ENCODE peak calls at places on chromosomes 5 and 9, in four cellular contexts. One of them, this sample, is unnamed.
A peak's percentile ranks its signal among the peaks of the same experiment; 100 is the strongest.

GRCh38 chr5:153753645-153754432 is 263.4 kb downstream of the GRIA1 start:
- DNase-seq in neural progenitor cell: no peak
- DNase-seq in Peyer's patch: no peak
- DNase-seq in tibial nerve: no peak
- DNase-seq in this sample: no peak

GRCh38 chr5:42648910-42649309 is 107.7 kb upstream of the CCDC152 start:
- DNase-seq in tibial nerve: no peak
- DNase-seq in Peyer's patch: no peak
- DNase-seq in neural progenitor cell: no peak
- DNase-seq in this sample: no peak

GRCh38 chr9:33128570-33128969 is 38.6 kb downstream of the B4GALT1 start:
- DNase-seq in tibial nerve: no peak
- DNase-seq in Peyer's patch: no peak
- DNase-seq in neural progenitor cell: no peak
- DNase-seq in this sample: no peak

GRCh38 chr5:1510631-1511030 is 13.1 kb downstream of the LPCAT1 start:
- DNase-seq in neural progenitor cell: no peak
- DNase-seq in Peyer's patch: peak; percentile 39
- DNase-seq in tibial nerve: no peak
- DNase-seq in this sample: no peak

GRCh38 chr5:148792649-148793048 is 33.8 kb upstream of the ADRB2 start:
- DNase-seq in neural progenitor cell: no peak
- DNase-seq in Peyer's patch: no peak
- DNase-seq in tibial nerve: no peak
- DNase-seq in this sample: no peak

GRCh38 chr9:114572199-114572598 is 15.4 kb upstream of the ATP6V1G1 start:
- DNase-seq in Peyer's patch: no peak
- DNase-seq in neural progenitor cell: no peak
- DNase-seq in tibial nerve: no peak
- DNase-seq in this sample: no peak

GRCh38 chr9:36488322-36488838 is 84.3 kb upstream of the MELK start:
- DNase-seq in tibial nerve: no peak
- DNase-seq in neural progenitor cell: no peak
- DNase-seq in Peyer's patch: no peak
- DNase-seq in this sample: no peak

GRCh38 chr5:170832241-170832640 is 29.6 kb upstream of the RANBP17 start:
- DNase-seq in tibial nerve: no peak
- DNase-seq in neural progenitor cell: peak; percentile 24
- DNase-seq in Peyer's patch: no peak
- DNase-seq in this sample: no peak

GRCh38 chr9:116837038-116837998 is 150.2 kb downstream of the TRIM32 start:
- DNase-seq in Peyer's patch: no peak
- DNase-seq in tibial nerve: no peak
- DNase-seq in neural progenitor cell: peak; percentile 12
- DNase-seq in this sample: no peak

GRCh38 chr5:175382171-175382570 is 61.8 kb downstream of the DRD1 start:
- DNase-seq in Peyer's patch: no peak
- DNase-seq in tibial nerve: no peak
- DNase-seq in neural progenitor cell: no peak
- DNase-seq in this sample: no peak

GRCh38 chr5:119049824-119050449 is 20.9 kb upstream of the DMXL1 start:
- DNase-seq in Peyer's patch: no peak
- DNase-seq in tibial nerve: no peak
- DNase-seq in neural progenitor cell: no peak
- DNase-seq in this sample: no peak

GRCh38 chr5:32909207-32909606 is 198.1 kb downstream of the NPR3 start:
- DNase-seq in Peyer's patch: no peak
- DNase-seq in neural progenitor cell: no peak
- DNase-seq in tibial nerve: no peak
- DNase-seq in this sample: no peak

GRCh38 chr5:175353876-175354275 is 90.1 kb downstream of the DRD1 start:
- DNase-seq in Peyer's patch: no peak
- DNase-seq in tibial nerve: no peak
- DNase-seq in neural progenitor cell: no peak
- DNase-seq in this sample: no peak

GRCh38 chr5:53895091-53895683 is 334.7 kb downstream of the NDUFS4 start:
- DNase-seq in neural progenitor cell: no peak
- DNase-seq in tibial nerve: no peak
- DNase-seq in Peyer's patch: no peak
- DNase-seq in this sample: no peak

GRCh38 chr9:224540-225520 is 10.2 kb downstream of the DOCK8 start:
- DNase-seq in Peyer's patch: no peak
- DNase-seq in neural progenitor cell: no peak
- DNase-seq in tibial nerve: no peak
- DNase-seq in this sample: no peak

GRCh38 chr5:14816999-14817761 is 54.4 kb downstream of the ANKH start:
- DNase-seq in neural progenitor cell: no peak
- DNase-seq in tibial nerve: peak; percentile 41
- DNase-seq in Peyer's patch: no peak
- DNase-seq in this sample: no peak

GRCh38 chr9:22214497-22215031 is 205.5 kb upstream of the CDKN2B start:
- DNase-seq in neural progenitor cell: no peak
- DNase-seq in tibial nerve: no peak
- DNase-seq in Peyer's patch: no peak
- DNase-seq in this sample: no peak

GRCh38 chr9:71179183-71179582 is 57.8 kb upstream of the TRPM3 start:
- DNase-seq in Peyer's patch: no peak
- DNase-seq in tibial nerve: no peak
- DNase-seq in neural progenitor cell: no peak
- DNase-seq in this sample: no peak

GRCh38 chr5:4866131-4866659 is 273.9 kb upstream of the ADAMTS16 start:
- DNase-seq in Peyer's patch: no peak
- DNase-seq in neural progenitor cell: no peak
- DNase-seq in tibial nerve: no peak
- DNase-seq in this sample: no peak

GRCh38 chr5:93251347-93251746 is 329.7 kb downstream of the NR2F1-AS1 start:
- DNase-seq in tibial nerve: no peak
- DNase-seq in neural progenitor cell: no peak
- DNase-seq in Peyer's patch: no peak
- DNase-seq in this sample: no peak

GRCh38 chr5:66796306-66797292 is 200.4 kb downstream of the MAST4 start:
- DNase-seq in tibial nerve: no peak
- DNase-seq in Peyer's patch: no peak
- DNase-seq in neural progenitor cell: no peak
- DNase-seq in this sample: no peak

GRCh38 chr5:44814761-44815160 is 6.0 kb downstream of the MRPS30 start:
- DNase-seq in tibial nerve: no peak
- DNase-seq in neural progenitor cell: no peak
- DNase-seq in Peyer's patch: no peak
- DNase-seq in this sample: no peak

GRCh38 chr9:87259543-87259942 is 238.1 kb upstream of the DAPK1 start:
- DNase-seq in Peyer's patch: no peak
- DNase-seq in tibial nerve: peak; percentile 30
- DNase-seq in neural progenitor cell: no peak
- DNase-seq in this sample: no peak

GRCh38 chr9:76255781-76256455 is 138.3 kb downstream of the RFK start:
- DNase-seq in Peyer's patch: peak; percentile 63
- DNase-seq in tibial nerve: peak; percentile 78
- DNase-seq in neural progenitor cell: no peak
- DNase-seq in this sample: no peak

GRCh38 chr9:37509536-37509935 is 23.8 kb downstream of the POLR1E start:
- DNase-seq in neural progenitor cell: no peak
- DNase-seq in tibial nerve: no peak
- DNase-seq in Peyer's patch: no peak
- DNase-seq in this sample: no peak

DNA sequence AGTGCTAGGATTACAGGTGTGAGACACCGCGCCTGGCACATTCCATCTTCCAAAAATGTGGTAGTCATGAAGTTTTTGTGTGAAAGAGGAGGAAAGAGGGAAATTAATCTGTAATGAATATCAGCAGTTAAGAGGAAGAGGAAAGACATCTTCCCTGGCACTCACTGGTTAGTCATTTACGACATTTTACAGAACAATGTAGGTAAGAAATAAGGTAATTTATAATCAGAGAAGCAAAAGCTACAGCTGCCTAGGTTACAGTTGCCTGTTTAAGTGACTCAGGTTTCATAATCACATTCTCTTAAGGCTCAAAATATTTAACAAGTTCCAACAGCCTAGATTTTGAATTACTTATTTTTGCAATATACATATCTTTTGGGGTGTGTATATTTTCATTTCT is 26.9 kb downstream of the CNOT6 start:
- DNase-seq in Peyer's patch: no peak
- DNase-seq in tibial nerve: no peak
- DNase-seq in neural progenitor cell: no peak
- DNase-seq in this sample: no peak
- H3K27ac ChIP-seq in Peyer's patch: no peak overlapping the region
- H3K27ac ChIP-seq in tibial nerve: no peak overlapping the region
- H3K27ac ChIP-seq in neural progenitor cell: no peak overlapping the region
- H3K27ac ChIP-seq in this sample: no peak overlapping the region

GRCh38 chr5:95285406-95285761 is 490 bp upstream of the MCTP1 start:
- DNase-seq in tibial nerve: no peak
- DNase-seq in Peyer's patch: no peak
- DNase-seq in neural progenitor cell: peak; percentile 53
- DNase-seq in this sample: no peak

GRCh38 chr5:95284512-95285405 is at the start of gene MCTP1:
- DNase-seq in tibial nerve: no peak
- DNase-seq in neural progenitor cell: peak; percentile 77
- DNase-seq in Peyer's patch: no peak
- DNase-seq in this sample: no peak

GRCh38 chr5:95281211-95281610 is 3.7 kb downstream of the MCTP1 start:
- DNase-seq in neural progenitor cell: peak; percentile 41
- DNase-seq in Peyer's patch: no peak
- DNase-seq in tibial nerve: no peak
- DNase-seq in this sample: no peak

GRCh38 chr5:95283022-95283615 is 1.8 kb downstream of the MCTP1 start:
- DNase-seq in neural progenitor cell: peak; percentile 23
- DNase-seq in tibial nerve: no peak
- DNase-seq in Peyer's patch: no peak
- DNase-seq in this sample: no peak

GRCh38 chr5:95283761-95284511 is 958 bp downstream of the MCTP1 start:
- DNase-seq in Peyer's patch: no peak
- DNase-seq in neural progenitor cell: peak; percentile 69
- DNase-seq in tibial nerve: no peak
- DNase-seq in this sample: no peak
- TF ChIP-seq CTCF in Peyer's patch: peak; percentile 7
- TF ChIP-seq CTCF in neural progenitor cell: peak; percentile 58
- TF ChIP-seq CTCF in tibial nerve: peak; percentile 40
- TF ChIP-seq CTCF in this sample: no peak

DNA sequence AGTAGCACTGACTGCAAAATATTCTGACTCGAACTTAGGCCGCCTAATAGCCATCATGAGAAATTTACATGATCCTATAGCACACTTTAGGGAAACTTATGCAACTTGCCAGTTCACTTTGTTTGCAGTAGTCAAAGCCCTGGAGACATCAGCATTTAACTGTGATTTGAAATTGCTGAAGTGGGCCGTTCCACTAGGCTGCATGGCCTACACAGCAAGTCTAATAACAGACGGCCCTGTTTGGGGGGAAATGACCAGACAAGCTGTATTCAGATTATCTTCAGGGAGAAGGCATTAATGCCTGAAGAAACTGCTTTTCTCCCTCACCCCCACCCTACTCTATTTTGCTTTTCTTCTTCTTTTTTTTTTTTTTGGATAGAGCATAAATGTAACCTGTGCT is 1928.4 kb upstream of the WWC1 start:
- DNase-seq in Peyer's patch: no peak
- DNase-seq in tibial nerve: no peak
- DNase-seq in neural progenitor cell: no peak
- DNase-seq in this sample: no peak
- H3K9me3 ChIP-seq in Peyer's patch: no peaks in the 10 kb centered on the region
- H3K9me3 ChIP-seq in tibial nerve: no peaks in the 10 kb centered on the region
- H3K9me3 ChIP-seq in neural progenitor cell: no peaks in the 10 kb centered on the region
- H3K9me3 ChIP-seq in this sample: peaks cover 4% of the 10 kb centered on the region

DNA sequence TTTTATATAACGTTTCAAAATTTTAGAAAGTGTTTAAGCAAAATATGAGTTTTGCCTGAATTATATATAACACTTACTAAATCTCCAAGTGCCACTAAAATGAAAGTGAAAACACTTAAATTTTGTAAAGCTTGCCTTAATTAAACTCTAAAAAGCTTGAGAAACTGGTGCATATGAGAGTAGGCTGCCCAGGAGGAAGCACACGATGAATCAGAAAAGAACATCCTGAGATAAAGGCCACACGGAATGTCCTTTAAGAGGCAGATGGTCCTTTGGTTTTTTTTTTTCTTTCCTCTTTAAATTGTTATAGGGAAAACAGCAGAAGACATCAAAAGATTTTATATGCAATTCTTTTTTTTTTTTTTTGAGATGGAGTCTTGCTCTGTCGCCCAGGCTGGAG is 60.3 kb downstream of the HABP4 start:
- DNase-seq in neural progenitor cell: no peak
- DNase-seq in tibial nerve: no peak
- DNase-seq in Peyer's patch: no peak
- DNase-seq in this sample: no peak
- H3K27ac ChIP-seq in neural progenitor cell: peak overlapping the region; percentile 48
- H3K27ac ChIP-seq in tibial nerve: no peak overlapping the region
- H3K27ac ChIP-seq in Peyer's patch: no peak overlapping the region
- H3K27ac ChIP-seq in this sample: no peak overlapping the region

DNA sequence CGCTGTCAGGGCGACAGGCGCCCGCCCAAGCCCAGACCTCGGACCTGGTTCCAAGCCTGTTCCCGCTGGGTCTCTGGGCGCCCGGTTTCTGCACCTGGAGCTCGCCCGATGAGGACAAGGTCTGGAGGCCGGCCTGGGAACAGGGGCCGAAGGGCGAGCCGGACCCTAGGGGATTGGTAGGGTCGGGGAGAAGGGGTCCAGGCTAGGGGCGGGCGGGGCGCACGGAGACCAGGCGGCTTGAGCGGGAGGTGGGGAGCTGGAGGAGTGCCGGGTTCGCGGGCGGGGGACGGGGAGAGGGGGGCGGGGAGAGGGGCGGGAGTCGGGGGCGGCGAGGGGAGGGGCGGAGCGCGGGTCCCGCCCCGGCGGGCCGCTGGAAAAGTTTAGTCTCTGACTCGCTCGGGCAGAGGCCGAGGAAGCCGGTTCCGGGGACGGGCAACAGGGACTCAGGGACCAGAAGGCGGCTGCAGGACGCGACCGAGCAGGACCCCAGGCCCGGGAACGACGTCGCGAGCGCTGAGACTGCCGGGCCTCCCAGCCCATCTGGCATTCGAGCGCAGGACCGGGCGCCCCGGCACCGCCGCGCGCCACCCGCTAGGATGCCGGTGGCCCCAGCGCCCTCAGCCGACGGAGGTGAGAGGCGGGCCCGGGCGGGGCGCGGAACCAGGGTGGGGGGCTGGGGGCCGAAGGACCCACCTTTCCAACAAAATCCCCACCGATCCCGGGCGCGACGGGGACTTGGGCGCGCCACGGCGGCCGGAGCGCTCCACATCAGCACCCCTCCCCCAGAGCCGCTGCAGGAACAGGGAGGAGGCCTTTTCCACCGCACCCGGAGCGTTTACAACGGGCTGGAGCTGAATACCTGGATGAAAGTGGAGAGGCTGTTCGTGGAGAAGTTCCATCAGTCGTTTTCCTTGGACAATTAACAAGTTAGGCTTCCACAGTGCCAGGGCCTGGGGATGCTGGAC is at the start of gene S1PR3:
- DNase-seq in Peyer's patch: peak; percentile 61
- DNase-seq in tibial nerve: peak; percentile 29
- DNase-seq in neural progenitor cell: peak; percentile 89
- DNase-seq in this sample: peak; percentile 32
- TF ChIP-seq CTCF in Peyer's patch: no peak
- TF ChIP-seq CTCF in tibial nerve: no peak
- TF ChIP-seq CTCF in neural progenitor cell: peak; percentile 34
- TF ChIP-seq CTCF in this sample: no peak